ENCODE peak calls at places on chromosomes 1 and 21, in five cellular contexts. A is BE2C; P is heart left ventricle; L is CD8-positive, alpha-beta T cell; W is Calu3. N is an unnamed sample.

GRCh38 chr21:44702973-44703730 is 6.2 kb downstream of the KRTAP10-12 start:
- DNase-seq in A (no peak), P (no peak), L (no peak), W (no peak), N (no peak)

GRCh38 chr1:213425631-213426030 is 374.6 kb downstream of the RPS6KC1 start:
- DNase-seq in A (no peak), P (no peak), L (no peak), W (no peak), N (no peak)

GRCh38 chr1:27418326-27418761 is 25.9 kb downstream of the GPR3 start:
- DNase-seq in A (no peak), P (no peak), L (no peak), W (peak), N (no peak)

GRCh38 chr1:226063362-226064167 is 1.0 kb downstream of the H3-3A start:
- DNase-seq in A (peak), P (peak), L (peak), W (peak), N (peak)

GRCh38 chr1:223248787-223249175 is 105.7 kb upstream of the TLR5 start:
- DNase-seq in A (no peak), P (no peak), L (peak), W (no peak), N (no peak)

GRCh38 chr21:33478858-33479678 is 706 bp downstream of the TMEM50B start:
- DNase-seq in A (peak), P (peak), L (peak), W (peak), N (peak)

GRCh38 chr1:81583878-81584277 is 216.9 kb upstream of the ADGRL2 start:
- DNase-seq in A (no peak), P (no peak), L (no peak), W (no peak), N (no peak)

GRCh38 chr1:220962031-220962751 is 82.9 kb downstream of the HLX start:
- DNase-seq in A (no peak), P (no peak), L (no peak), W (no peak), N (no peak)

GRCh38 chr1:25782608-25783201 is 17.3 kb upstream of the SELENON start:
- DNase-seq in A (no peak), P (no peak), L (no peak), W (no peak), N (no peak)

GRCh38 chr1:50969611-50970507 is at the start of gene CDKN2C:
- DNase-seq in A (peak), P (peak), L (peak), W (peak), N (peak)

GRCh38 chr1:97919568-97920261 is 1.1 kb downstream of the DPYD start:
- DNase-seq in A (no peak), P (no peak), L (no peak), W (no peak), N (no peak)

GRCh38 chr1:162561037-162561615 is 396 bp upstream of the UAP1 start:
- DNase-seq in A (peak), P (peak), L (peak), W (peak), N (peak)

GRCh38 chr1:43048601-43049011 is 89.9 kb upstream of the SLC2A1 start:
- DNase-seq in A (peak), P (no peak), L (no peak), W (no peak), N (no peak)

GRCh38 chr1:102836991-102837390 is 271.3 kb downstream of the COL11A1 start:
- DNase-seq in A (no peak), P (no peak), L (no peak), W (no peak), N (no peak)

GRCh38 chr21:16169102-16169511 is 439.3 kb downstream of the USP25 start:
- DNase-seq in A (no peak), P (no peak), L (no peak), W (no peak), N (no peak)

GRCh38 chr1:43688594-43689000 is 18.7 kb upstream of the ST3GAL3 start:
- DNase-seq in A (no peak), P (no peak), L (no peak), W (no peak), N (no peak)

GRCh38 chr1:234932106-234932505 is 196.5 kb downstream of the TOMM20 start:
- DNase-seq in A (no peak), P (no peak), L (no peak), W (no peak), N (peak)

GRCh38 chr1:79128726-79129125 is 122.2 kb upstream of the ADGRL4 start:
- DNase-seq in A (no peak), P (no peak), L (no peak), W (no peak), N (no peak)

DNA sequence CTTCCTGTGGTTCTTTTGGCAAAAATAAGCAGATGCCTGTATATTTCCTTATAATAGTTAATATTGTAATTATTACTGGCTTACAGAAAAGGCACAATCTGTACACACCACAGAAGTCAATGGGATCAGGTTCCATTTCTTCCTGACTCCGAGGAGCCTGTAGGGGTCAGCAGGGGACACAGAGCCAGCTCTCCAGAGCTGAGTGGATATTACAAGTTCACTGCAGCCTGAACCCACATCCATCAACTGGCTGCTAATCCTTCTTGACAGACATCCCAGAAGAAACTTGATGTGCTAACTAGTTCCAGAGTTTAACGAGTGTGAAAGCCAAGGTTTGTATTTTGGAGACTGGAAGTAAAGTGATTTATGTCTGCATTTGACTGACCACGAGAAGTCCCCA is 203.8 kb downstream of the LMX1A start:
- DNase-seq in A (no peak), P (no peak), L (no peak), W (peak), N (no peak)
- TF ChIP-seq CTCF in A (peak), P (no peak), L (no peak), W (no peak), N (no peak)

GRCh38 chr1:28887835-28888682 is 26.3 kb upstream of the EPB41 start:
- DNase-seq in A (peak), P (no peak), L (no peak), W (no peak), N (peak)

GRCh38 chr1:28885472-28885877 is 28.9 kb upstream of the EPB41 start:
- DNase-seq in A (no peak), P (no peak), L (no peak), W (no peak), N (no peak)

GRCh38 chr1:28887418-28887834 is 26.9 kb upstream of the EPB41 start:
- DNase-seq in A (peak), P (no peak), L (peak), W (peak), N (peak)

GRCh38 chr1:28885982-28886730 is 28.2 kb upstream of the EPB41 start:
- DNase-seq in A (no peak), P (no peak), L (no peak), W (no peak), N (no peak)

DNA sequence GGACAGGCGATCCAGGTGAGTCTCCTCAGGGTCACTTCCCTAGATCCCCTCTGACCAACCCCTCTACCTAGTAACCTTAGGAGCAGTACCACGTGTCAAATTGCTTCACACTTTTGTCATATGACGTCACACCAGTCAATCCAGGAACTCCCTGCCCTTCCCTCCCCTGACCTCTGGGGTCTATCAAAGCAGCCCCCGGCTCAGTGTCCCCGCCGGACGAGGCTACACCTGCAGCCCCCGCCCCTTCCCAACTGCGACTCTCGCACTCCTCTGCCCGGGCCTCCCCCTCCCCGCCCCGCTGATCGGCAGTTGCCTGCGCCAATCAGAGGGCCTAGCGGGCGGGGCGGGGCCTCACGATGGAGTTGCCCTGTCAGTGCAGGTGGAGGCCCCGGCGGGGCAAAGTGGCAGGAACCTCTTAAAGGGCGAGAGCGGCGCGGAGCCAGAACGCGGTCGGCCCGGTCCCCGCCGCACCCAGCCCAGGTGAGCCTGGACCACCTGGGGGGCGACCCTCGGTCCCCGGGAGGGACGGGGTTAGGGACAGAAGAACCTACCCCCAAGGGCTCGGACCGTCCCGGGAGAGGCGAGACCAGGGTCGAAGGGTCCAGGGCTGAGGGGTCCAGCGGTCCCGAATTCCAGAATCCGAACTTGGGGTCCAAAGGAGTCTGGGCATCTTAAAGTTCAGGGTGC is 27.5 kb upstream of the EPB41 start:
- DNase-seq in A (peak), P (peak), L (peak), W (peak), N (peak)
- TF ChIP-seq CTCF in A (no peak), P (no peak), L (no peak), W (no peak), N (no peak)

GRCh38 chr1:2921970-2922686 is 99.1 kb upstream of the ACTRT2 start:
- DNase-seq in A (no peak), P (no peak), L (no peak), W (peak), N (no peak)
- TF ChIP-seq CTCF in A (peak), P (peak), L (peak), W (peak), N (peak)

DNA sequence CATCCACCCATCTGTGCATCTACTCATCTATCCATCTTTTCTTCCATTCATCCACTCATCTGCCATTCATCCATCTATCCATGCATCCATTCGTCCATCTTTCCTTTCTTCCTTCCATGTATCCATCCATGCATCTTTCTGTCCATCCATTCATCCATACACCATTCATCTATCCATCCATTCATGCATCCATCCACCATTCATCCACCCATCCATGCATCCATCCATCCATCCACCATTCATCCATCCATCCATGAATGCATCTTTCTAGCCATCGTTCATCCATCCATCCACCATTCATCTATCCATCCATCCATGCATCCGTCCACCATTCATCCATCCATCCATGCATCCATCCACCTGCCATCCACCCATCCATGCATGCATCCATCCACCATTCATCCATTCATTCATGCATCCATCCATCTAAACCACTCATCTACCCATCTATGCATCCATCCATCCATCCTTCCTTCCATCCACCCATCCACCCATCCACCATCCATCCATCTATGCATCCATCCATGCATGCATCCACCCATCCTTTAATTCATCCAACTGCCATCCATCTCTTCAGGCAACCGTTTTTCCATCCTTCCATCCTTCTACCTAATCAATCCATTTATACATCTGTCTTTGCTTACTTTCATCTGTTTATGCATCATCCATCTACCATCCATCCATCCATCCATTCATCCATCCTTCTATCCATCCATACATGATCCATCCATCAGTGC is 87.1 kb downstream of the TRIM11 start:
- DNase-seq in A (no peak), P (no peak), L (no peak), W (no peak), N (no peak)
- TF ChIP-seq CTCF in A (no peak), P (no peak), L (no peak), W (no peak), N (no peak)

GRCh38 chr21:46252840-46253239 is 24.3 kb upstream of the LSS start:
- DNase-seq in A (no peak), P (peak), L (no peak), W (no peak), N (no peak)
- TF ChIP-seq CTCF in A (no peak), P (no peak), L (no peak), W (no peak), N (no peak)

DNA sequence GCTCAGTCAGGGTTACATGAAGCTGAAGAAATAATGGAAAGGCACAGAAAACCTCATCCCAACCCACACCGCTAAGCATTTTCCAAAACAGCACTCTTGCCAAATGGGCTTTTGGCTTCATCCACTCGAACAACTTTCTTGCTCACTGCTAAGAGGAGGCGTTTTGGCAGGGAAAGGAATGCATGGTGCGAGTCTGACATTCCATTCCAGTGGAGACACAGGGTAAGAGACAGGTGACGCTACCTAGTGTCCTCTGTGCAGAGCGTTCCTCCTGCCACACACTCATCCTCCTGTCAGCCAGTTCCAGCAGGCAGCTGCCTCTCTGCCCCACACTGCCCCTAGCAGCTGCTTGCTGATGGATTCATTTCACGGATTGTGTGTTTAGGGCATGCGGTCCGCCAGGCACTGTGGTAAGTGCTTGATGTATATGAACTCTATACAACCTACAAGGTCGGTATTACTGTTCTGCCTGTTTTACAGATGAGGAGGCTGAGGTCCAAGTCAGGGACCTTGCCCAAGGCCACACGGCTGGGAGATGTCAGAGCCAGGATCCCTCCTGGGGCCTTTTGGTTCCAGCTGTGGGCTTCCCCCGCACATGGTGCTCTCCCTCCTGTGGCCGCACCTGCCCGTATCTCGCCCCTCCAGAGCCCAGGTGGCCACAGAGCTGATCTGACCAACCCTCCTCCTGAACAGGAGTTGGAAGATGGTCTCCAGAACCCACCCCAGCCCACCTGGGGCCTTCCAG is 25.7 kb upstream of the BACE2 start:
- DNase-seq in A (no peak), P (no peak), L (no peak), W (no peak), N (no peak)
- TF ChIP-seq CTCF in A (no peak), P (no peak), L (no peak), W (no peak), N (no peak)

GRCh38 chr1:219927956-219928790 is at the start of gene SLC30A10:
- DNase-seq in A (peak), P (peak), L (no peak), W (peak), N (peak)
- TF ChIP-seq CTCF in A (peak), P (no peak), L (no peak), W (no peak), N (no peak)

DNA sequence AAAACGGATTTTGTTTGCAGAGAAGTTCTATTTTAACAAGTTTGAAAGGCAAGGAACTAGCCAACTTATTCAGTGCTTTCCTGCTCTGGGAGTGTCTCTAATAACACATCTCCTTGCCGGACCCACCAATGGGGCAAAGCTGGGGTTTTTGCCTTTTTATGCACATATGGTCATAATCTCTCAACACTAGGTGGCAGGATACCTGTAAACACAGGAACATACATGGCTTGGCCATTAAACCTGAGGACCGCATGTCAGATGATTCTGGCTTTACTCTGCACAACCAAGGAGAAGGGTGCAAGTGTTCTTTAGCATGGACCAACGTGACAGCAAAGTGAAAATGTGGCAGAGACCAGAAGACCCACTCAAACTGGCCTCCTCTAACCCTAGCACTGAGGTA is 4.9 kb downstream of the TMEM9 start:
- DNase-seq in A (peak), P (no peak), L (no peak), W (peak), N (no peak)
- TF ChIP-seq CTCF in A (peak), P (peak), L (no peak), W (peak), N (peak)

DNA sequence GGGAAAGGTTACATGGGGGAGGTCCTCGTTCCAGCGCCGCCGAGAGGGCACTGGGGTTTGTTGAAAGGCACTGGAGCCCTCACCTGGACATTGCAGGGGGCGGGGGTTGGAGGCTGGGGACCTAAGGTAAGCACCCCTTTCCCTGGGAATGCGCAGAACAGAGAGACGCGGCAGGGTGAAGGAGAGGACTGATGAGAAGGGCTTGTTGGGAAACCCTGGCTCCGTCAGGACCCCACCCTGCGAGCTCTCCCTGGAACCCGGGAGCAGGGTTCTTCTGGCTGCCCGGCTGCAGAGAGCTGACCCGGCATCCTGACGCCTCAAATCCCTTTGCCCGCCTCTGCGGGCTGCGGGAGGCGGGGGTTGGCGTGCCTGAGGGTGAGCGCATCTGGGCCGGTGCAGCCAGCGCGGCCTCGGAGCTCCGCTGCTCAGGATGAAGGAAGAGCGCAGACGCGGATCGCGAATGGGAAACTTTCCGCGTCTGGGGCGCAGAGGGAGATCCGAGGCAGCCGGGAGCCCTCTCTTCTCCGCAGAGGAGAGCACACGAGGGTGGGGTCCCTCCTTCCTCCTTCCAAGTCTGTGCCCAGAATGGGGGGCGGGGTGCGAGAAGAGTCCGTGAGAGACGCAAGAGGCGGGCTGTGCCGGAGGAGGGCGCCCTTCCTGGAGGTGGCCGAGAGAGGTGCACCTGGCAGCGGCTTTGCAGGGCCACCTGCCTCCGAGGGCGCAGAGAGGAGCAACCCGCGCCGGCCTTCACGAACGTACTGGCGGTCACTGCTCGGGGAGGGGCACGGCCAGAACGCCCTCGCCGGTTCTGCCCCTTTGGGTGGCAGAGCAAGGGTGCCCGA is 2.4 kb downstream of the IGSF21 start:
- DNase-seq in A (no peak), P (peak), L (no peak), W (peak), N (no peak)
- TF ChIP-seq CTCF in A (peak), P (no peak), L (no peak), W (no peak), N (peak)

DNA sequence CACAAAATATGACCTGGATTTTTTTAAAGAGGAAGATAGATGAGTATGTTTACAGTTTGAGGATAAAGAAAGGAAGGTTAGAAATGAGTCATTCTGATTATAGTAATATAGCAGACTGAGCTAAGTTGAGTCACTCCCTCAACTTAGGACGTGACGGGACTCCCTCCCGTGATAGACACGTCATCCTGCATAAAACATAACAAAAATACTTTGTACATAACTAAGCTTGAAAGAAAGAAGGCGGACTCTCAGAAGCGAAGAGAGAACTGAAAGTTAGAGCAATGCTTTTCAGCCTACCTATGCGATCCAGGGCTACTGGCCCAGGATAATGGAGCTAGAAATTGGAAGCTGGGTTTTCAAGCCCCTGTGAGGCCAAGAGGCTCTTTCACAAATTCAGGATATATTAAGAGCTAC is 53.0 kb upstream of the DESI2 start:
- DNase-seq in A (no peak), P (no peak), L (no peak), W (peak), N (no peak)
- TF ChIP-seq CTCF in A (no peak), P (no peak), L (no peak), W (no peak), N (no peak)

N was measured in upper lobe of left lung.